ENCODE peak calls at places on chromosomes 12 and 14, in four cellular contexts. P is H1, C is GM12878, B is K562. E is an unnamed sample.

GRCh38 chr14:75335588-75335987 is 57.0 kb downstream of the FOS start:
- DNase-seq in B (no peak), P (no peak), C (peak; percentile 45), E (no peak)

GRCh38 chr14:56751471-56751870 is 58.8 kb downstream of the OTX2 start:
- DNase-seq in C (no peak), B (no peak), P (no peak), E (no peak)

GRCh38 chr12:71158361-71158882 is 623 bp upstream of the TSPAN8 start:
- DNase-seq in C (no peak), P (no peak), B (no peak), E (no peak)

GRCh38 chr12:90390947-90391346 is 564.0 kb downstream of the CCER1 start:
- DNase-seq in P (no peak), C (no peak), B (no peak), E (no peak)

GRCh38 chr14:102086346-102086971 is 385 bp downstream of the HSP90AA1 start:
- DNase-seq in C (no peak), B (peak; percentile 64), P (no peak), E (no peak)

GRCh38 chr12:47758834-47759690 is at the start of gene RAPGEF3:
- DNase-seq in C (no peak), P (peak; percentile 81), B (peak; percentile 92), E (no peak)

GRCh38 chr12:14399871-14400270 is 34.4 kb downstream of the ATF7IP start:
- DNase-seq in C (no peak), P (no peak), B (no peak), E (no peak)

GRCh38 chr12:47234576-47235141 is 154.9 kb upstream of the AMIGO2 start:
- DNase-seq in B (peak; percentile 38), P (no peak), C (no peak), E (no peak)

GRCh38 chr12:9951026-9951652 is 19.0 kb upstream of the CLEC2A start:
- DNase-seq in P (no peak), B (no peak), C (peak; percentile 24), E (no peak)

GRCh38 chr14:44961730-44962572 is at the start of the genes KLHL28 and TOGARAM1:
- DNase-seq in C (peak; percentile 100), P (peak; percentile 91), B (peak; percentile 79), E (peak; percentile 98)

GRCh38 chr12:62332598-62332997 is 72.4 kb downstream of the USP15 start:
- DNase-seq in B (no peak), C (no peak), P (no peak), E (no peak)

GRCh38 chr12:70468741-70469140 is 102.7 kb downstream of the KCNMB4 start:
- DNase-seq in C (no peak), P (no peak), B (no peak), E (no peak)

GRCh38 chr12:21773263-21773741 is 1.2 kb downstream of the KCNJ8 start:
- DNase-seq in P (peak; percentile 76), B (peak; percentile 19), C (no peak), E (peak; percentile 3)

GRCh38 chr12:78863482-78864427 is 819 bp upstream of the SYT1 start:
- DNase-seq in B (no peak), C (no peak), P (peak; percentile 86), E (no peak)

GRCh38 chr14:25833341-25834121 is 764.3 kb downstream of the NOVA1 start:
- DNase-seq in C (no peak), P (peak; percentile 48), B (no peak), E (no peak)

GRCh38 chr12:91777268-91777997 is 368.2 kb downstream of the BTG1 start:
- DNase-seq in P (no peak), C (no peak), B (no peak), E (peak; percentile 72)

GRCh38 chr12:55067701-55068100 is 47.9 kb downstream of the NEUROD4 start:
- DNase-seq in C (no peak), P (no peak), B (no peak), E (no peak)

GRCh38 chr12:61282790-61283575 is 977.2 kb upstream of the USP15 start:
- DNase-seq in B (no peak), P (no peak), C (no peak), E (no peak)

GRCh38 chr12:48794870-48795269 is 6.0 kb upstream of the ADCY6 start:
- DNase-seq in B (no peak), C (no peak), P (no peak), E (no peak)

GRCh38 chr12:63319386-63319785 is 168.4 kb upstream of the AVPR1A start:
- DNase-seq in P (no peak), C (no peak), B (no peak), E (peak; percentile 39)

GRCh38 chr12:122980192-122981035 is at the start of gene ARL6IP4:
- DNase-seq in C (no peak), P (peak; percentile 78), B (peak; percentile 90), E (no peak)

GRCh38 chr12:50845021-50845647 is 2.4 kb downstream of the TMPRSS12 start:
- DNase-seq in P (no peak), B (peak; percentile 9), C (no peak), E (no peak)

GRCh38 chr12:132327351-132328171 is 1.8 kb downstream of the GALNT9 start:
- DNase-seq in B (no peak), C (no peak), P (no peak), E (no peak)

GRCh38 chr14:91897121-91897701 is 29.9 kb upstream of the TC2N start:
- DNase-seq in C (no peak), B (no peak), P (no peak), E (no peak)

GRCh38 chr14:39158222-39158858 is 11.8 kb downstream of the TRAPPC6B start:
- DNase-seq in B (no peak), P (no peak), C (no peak), E (no peak)

GRCh38 chr12:17216156-17216555 is 610.2 kb upstream of the LMO3 start:
- DNase-seq in B (no peak), P (no peak), C (no peak), E (no peak)

GRCh38 chr14:24692382-24693352 is 58.7 kb upstream of the GZMB start:
- DNase-seq in P (no peak), B (no peak), C (no peak), E (no peak)

GRCh38 chr12:2053675-2054070 is 886 bp downstream of the CACNA1C start:
- DNase-seq in P (no peak), B (no peak), C (no peak), E (no peak)

GRCh38 chr12:54603173-54603814 is 14.8 kb upstream of the PPP1R1A start:
- DNase-seq in C (peak; percentile 21), B (peak; percentile 79), P (peak; percentile 72), E (peak; percentile 71)

GRCh38 chr14:22471545-22472121 is 117.4 kb downstream of the DAD1 start:
- DNase-seq in B (peak; percentile 63), P (peak; percentile 76), C (no peak), E (peak; percentile 19)

GRCh38 chr12:86018361-86018760 is 144.3 kb downstream of the NTS start:
- DNase-seq in P (no peak), B (no peak), C (no peak), E (no peak)

GRCh38 chr14:95681153-95681552 is 5.1 kb upstream of the TCL1B start:
- DNase-seq in B (no peak), P (no peak), C (no peak), E (no peak)

GRCh38 chr12:42364692-42365091 is 38.7 kb downstream of the PPHLN1 start:
- DNase-seq in P (no peak), C (no peak), B (no peak), E (no peak)

GRCh38 chr12:122072031-122072970 is 6.3 kb upstream of the MLXIP start:
- DNase-seq in B (no peak), P (no peak), C (no peak), E (no peak)

GRCh38 chr12:29620030-29620429 is 122.5 kb upstream of the OVCH1 start:
- DNase-seq in C (no peak), B (no peak), P (no peak), E (no peak)

GRCh38 chr12:27549801-27550652 is 26.0 kb downstream of the PPFIBP1 start:
- DNase-seq in P (no peak), B (peak; percentile 25), C (no peak), E (peak; percentile 94)

GRCh38 chr12:114933428-114934160 is 249.6 kb upstream of the TBX3 start:
- DNase-seq in P (no peak), C (no peak), B (no peak), E (peak; percentile 73)

GRCh38 chr12:93536111-93536765 is 36.2 kb upstream of the SOCS2 start:
- DNase-seq in P (no peak), B (no peak), C (no peak), E (no peak)

DNA sequence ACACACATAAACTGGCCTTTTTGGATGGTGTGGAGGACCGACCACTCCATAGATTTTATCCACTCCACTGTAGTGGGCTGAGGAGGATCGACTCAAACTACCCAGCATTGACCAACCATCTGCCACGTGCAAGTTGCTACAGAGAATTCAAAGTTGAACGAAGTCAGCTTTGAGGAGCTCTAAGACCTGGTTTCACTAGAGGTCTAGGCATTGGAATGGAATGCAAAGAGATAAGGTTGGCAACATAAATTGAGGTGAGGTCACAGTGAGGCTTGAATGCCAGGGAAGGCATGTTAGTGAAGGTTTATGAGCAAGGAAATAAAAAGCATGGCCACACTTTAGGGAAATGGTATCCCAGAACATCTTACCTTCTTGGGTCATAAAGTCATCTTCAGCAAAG is 14.5 kb downstream of the VWF start:
- DNase-seq in B (no peak), P (no peak), C (no peak), E (no peak)
- TF ChIP-seq SP1 in B (no peak), P (no peak), C (no peak), E (no peak)

DNA sequence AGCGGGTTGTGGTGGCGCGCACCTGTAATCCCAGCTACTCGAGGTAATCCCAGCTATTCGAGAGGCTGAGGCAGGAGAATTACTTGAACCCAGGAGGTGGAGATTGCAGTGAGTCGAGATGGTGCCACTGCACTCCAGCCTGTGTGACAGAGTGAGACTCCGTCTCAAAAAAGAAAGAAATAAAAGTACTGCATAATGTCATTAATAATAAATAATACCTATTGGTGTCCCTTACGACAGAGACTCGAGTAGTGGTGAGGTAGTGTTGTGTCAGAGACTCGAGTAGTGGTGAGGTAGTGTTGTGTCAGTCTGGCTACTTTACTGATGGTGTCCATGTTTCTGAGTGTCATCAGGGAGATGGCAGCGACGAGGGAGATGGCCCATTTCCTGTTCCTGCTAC is 1.3 kb downstream of the GLS2 start:
- DNase-seq in C (no peak), P (no peak), B (no peak), E (no peak)
- H3K4me3 ChIP-seq in C (no peak overlapping the region), P (peak overlapping the region; percentile 70), B (no peak overlapping the region), E (no peak overlapping the region)

GRCh38 chr12:124385219-124385969 is 90.5 kb downstream of the RFLNA start:
- DNase-seq in C (no peak), P (no peak), B (no peak), E (no peak)
- H3K9ac ChIP-seq in C (no peak overlapping the region), P (no peak overlapping the region), B (peak overlapping the region; percentile 45), E (peak overlapping the region; percentile 56)

GRCh38 chr12:12628013-12628412 is 16.3 kb downstream of the CREBL2 start:
- DNase-seq in B (no peak), P (no peak), C (no peak), E (no peak)

GRCh38 chr12:12627308-12627827 is 15.7 kb downstream of the CREBL2 start:
- DNase-seq in B (no peak), C (no peak), P (no peak), E (no peak)

GRCh38 chr12:12626471-12626870 is 14.8 kb downstream of the CREBL2 start:
- DNase-seq in B (no peak), P (no peak), C (no peak), E (no peak)

GRCh38 chr12:12635651-12636050 is 24.0 kb downstream of the CREBL2 start:
- DNase-seq in P (no peak), B (no peak), C (no peak), E (no peak)

GRCh38 chr12:12630850-12631249 is 19.2 kb downstream of the CREBL2 start:
- DNase-seq in C (no peak), B (no peak), P (no peak), E (no peak)
- TF ChIP-seq SP1 in C (no peak), B (no peak), P (no peak), E (no peak)

E was measured in HCT116.